ENCODE peak calls at places on chromosome 10, in four cellular contexts. X, K, A and Z are unnamed samples.

GRCh38 chr10:110500515-110500905 is 2.8 kb downstream of the DUSP5 start:
- DNase-seq in A (no peak), K (no peak), X (no peak), Z (no peak)

GRCh38 chr10:114779803-114780609 is 41.6 kb upstream of the FHIP2A start:
- DNase-seq in A (no peak), X (no peak), K (no peak), Z (no peak)

GRCh38 chr10:44416021-44416758 is 31.3 kb upstream of the CXCL12 start:
- DNase-seq in X (peak), A (no peak), K (no peak), Z (no peak)

GRCh38 chr10:97532935-97533671 is 34.4 kb downstream of the UBTD1 start:
- DNase-seq in X (no peak), A (no peak), K (no peak), Z (no peak)

GRCh38 chr10:102720775-102721301 is 6.4 kb downstream of the SFXN2 start:
- DNase-seq in X (no peak), K (no peak), A (no peak), Z (no peak)

GRCh38 chr10:123150229-123150985 is 2.5 kb downstream of the HMX2 start:
- DNase-seq in K (no peak), A (peak), X (no peak), Z (no peak)

GRCh38 chr10:128054163-128054970 is 71.9 kb downstream of the MKI67 start:
- DNase-seq in X (no peak), K (no peak), A (no peak), Z (peak)

GRCh38 chr10:785539-786214 is 96.2 kb upstream of the DIP2C start:
- DNase-seq in A (peak), X (peak), K (no peak), Z (peak)

GRCh38 chr10:13642293-13642692 is 55.5 kb downstream of the PRPF18 start:
- DNase-seq in K (no peak), A (no peak), X (no peak), Z (no peak)

GRCh38 chr10:100508691-100509150 is 10.9 kb downstream of the SEC31B start:
- DNase-seq in K (no peak), X (no peak), A (peak), Z (no peak)

GRCh38 chr10:29618341-29619171 is 16.2 kb downstream of the SVIL start:
- DNase-seq in A (no peak), X (peak), K (no peak), Z (no peak)

GRCh38 chr10:119608316-119609155 is 11.8 kb upstream of the TIAL1 start:
- DNase-seq in A (peak), K (no peak), X (peak), Z (peak)

GRCh38 chr10:132721725-132722124 is 64.2 kb downstream of the NKX6-2 start:
- DNase-seq in X (no peak), A (no peak), K (no peak), Z (no peak)

GRCh38 chr10:102644066-102644645 is at the start of gene TRIM8:
- DNase-seq in A (peak), K (peak), X (peak), Z (no peak)

GRCh38 chr10:132145002-132145401 is 41.7 kb upstream of the DPYSL4 start:
- DNase-seq in X (no peak), K (no peak), A (no peak), Z (no peak)

GRCh38 chr10:118800920-118801319 is 46.1 kb upstream of the CACUL1 start:
- DNase-seq in A (no peak), K (no peak), X (no peak), Z (peak)

GRCh38 chr10:126375926-126376554 is 12.2 kb downstream of the ADAM12 start:
- DNase-seq in K (no peak), X (no peak), A (no peak), Z (no peak)

DNA sequence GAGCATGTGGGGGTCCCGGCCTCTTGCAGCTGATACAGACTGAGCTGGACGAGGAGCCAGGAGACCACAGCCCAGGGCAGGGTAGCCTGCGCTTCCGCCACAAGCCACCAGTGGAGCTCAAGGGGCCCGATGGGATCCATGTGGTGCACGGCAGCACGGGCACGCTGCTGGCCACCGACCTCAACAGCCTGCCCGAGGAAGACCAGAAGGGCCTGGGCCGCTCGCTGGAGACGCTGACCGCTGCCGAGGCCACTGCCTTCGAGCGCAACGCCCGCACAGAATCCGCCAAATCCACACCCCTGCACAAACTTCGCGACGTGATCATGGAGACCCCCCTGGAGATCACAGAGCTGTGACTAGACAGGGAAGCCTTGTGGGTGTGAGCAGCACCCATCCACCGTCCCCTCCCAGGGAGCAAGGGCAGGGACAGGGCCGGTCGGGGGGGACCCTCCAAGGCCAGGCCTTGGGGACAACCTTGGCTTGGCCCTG is 36.1 kb downstream of the PSAP start:
- DNase-seq in X (no peak), A (no peak), K (no peak), Z (no peak)
- TF ChIP-seq CTCF in X (no peak), A (no peak), K (no peak), Z (no peak)

DNA sequence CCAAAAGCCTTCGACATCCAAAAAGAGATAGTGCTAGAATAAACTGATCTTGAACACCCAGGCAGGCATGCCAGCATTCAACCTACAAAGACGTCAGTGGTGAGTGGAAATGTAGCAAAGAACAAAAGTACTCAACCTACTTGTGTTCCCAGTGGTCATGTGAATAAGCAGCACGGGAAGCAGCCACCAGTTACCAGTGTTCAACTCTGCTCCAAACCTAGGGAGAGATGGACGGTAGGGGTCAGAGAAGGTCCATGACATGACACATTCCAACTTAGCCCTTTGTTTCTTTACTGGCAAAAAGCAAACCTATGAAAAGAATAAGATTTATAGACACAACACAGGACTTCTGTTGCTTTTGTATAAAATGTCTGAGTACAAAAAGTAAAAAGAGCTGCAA is 511.4 kb downstream of the XPNPEP1 start:
- DNase-seq in A (no peak), X (no peak), K (no peak), Z (no peak)
- TF ChIP-seq CTCF in A (no peak), X (no peak), K (no peak), Z (no peak)

GRCh38 chr10:28315140-28315539 is 12.3 kb upstream of the MPP7 start:
- DNase-seq in X (no peak), A (no peak), K (no peak), Z (no peak)

GRCh38 chr10:28311104-28311503 is 8.2 kb upstream of the MPP7 start:
- DNase-seq in X (no peak), K (no peak), A (no peak), Z (no peak)

GRCh38 chr10:28317735-28318134 is 14.9 kb upstream of the MPP7 start:
- DNase-seq in K (no peak), X (no peak), A (no peak), Z (no peak)

GRCh38 chr10:28314211-28314610 is 11.3 kb upstream of the MPP7 start:
- DNase-seq in A (no peak), X (no peak), K (no peak), Z (no peak)

DNA sequence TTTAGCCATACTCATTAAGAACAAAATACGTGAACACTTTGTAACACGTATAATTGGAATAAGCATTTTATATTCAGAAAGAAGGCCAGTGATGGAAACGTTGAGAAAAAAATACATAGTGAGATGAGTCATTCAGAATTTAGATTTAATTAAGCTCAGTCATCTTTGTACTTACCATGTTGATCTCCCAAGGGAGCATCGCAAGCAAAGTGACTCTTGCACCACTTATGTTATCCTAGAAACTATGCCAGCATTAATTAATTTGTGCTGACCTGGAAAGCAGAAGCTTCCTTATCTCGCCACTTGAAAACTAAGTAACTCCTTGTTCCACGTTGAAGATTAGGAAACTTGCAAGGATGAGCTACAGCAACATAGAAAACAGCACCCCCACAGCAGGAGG is 9.7 kb upstream of the MPP7 start:
- DNase-seq in X (no peak), A (no peak), K (no peak), Z (no peak)
- TF ChIP-seq CTCF in X (no peak), A (no peak), K (no peak), Z (no peak)

GRCh38 chr10:42864575-42864974 is 82.0 kb downstream of the BMS1 start:
- DNase-seq in K (no peak), A (no peak), X (peak), Z (no peak)
- TF ChIP-seq CTCF in K (peak), A (no peak), X (peak), Z (no peak)

GRCh38 chr10:116469437-116469836 is 41.8 kb downstream of the PNLIPRP3 start:
- DNase-seq in A (no peak), K (no peak), X (no peak), Z (no peak)
- TF ChIP-seq CTCF in A (no peak), K (no peak), X (no peak), Z (no peak)

GRCh38 chr10:69918036-69918435 is 116.3 kb downstream of the COL13A1 start:
- DNase-seq in X (no peak), K (no peak), A (no peak), Z (no peak)
- TF ChIP-seq CTCF in X (no peak), K (no peak), A (no peak), Z (no peak)

GRCh38 chr10:69349542-69349888 is 67.2 kb downstream of the TACR2 start:
- DNase-seq in K (no peak), A (no peak), X (no peak), Z (no peak)

GRCh38 chr10:69353981-69354635 is 62.6 kb downstream of the TACR2 start:
- DNase-seq in A (no peak), X (no peak), K (no peak), Z (no peak)

GRCh38 chr10:69352569-69353264 is 64.0 kb downstream of the TACR2 start:
- DNase-seq in X (no peak), K (no peak), A (no peak), Z (no peak)

GRCh38 chr10:69348824-69349541 is 67.7 kb downstream of the TACR2 start:
- DNase-seq in K (no peak), A (no peak), X (peak), Z (no peak)

GRCh38 chr10:69351589-69351988 is 65.1 kb downstream of the TACR2 start:
- DNase-seq in K (no peak), A (no peak), X (no peak), Z (no peak)
- TF ChIP-seq CTCF in K (no peak), A (no peak), X (no peak), Z (no peak)

DNA sequence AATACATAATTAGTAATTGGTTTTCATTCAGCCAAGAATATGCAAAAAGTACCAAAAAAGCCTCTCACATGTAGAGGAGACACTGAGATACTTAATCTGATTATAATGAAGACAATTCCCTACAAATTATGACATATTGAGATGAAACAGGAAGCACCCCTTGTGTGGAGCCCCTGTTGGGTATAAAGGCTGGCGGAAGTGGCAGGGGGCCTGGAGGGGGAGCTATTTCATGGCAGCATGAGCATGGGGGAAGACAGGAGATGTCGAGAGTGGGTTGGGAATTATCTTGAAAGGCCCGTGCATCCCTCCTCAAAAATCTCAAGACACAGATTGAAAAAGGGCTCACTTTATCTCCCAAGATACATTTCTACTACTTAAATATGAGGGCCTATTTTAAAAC is 96.9 kb downstream of the PIP4K2A start:
- DNase-seq in X (no peak), A (no peak), K (no peak), Z (peak)
- TF ChIP-seq CTCF in X (no peak), A (no peak), K (peak), Z (no peak)

GRCh38 chr10:86391236-86391840 is 24.7 kb upstream of the GRID1 start:
- DNase-seq in K (no peak), A (no peak), X (no peak), Z (no peak)
- TF ChIP-seq CTCF in K (no peak), A (no peak), X (no peak), Z (no peak)